ENCODE peak calls at places on chromosomes 13 and 19, in six cellular contexts. F is heart right ventricle, Z is T-helper 2 cell, S is neural progenitor cell, V is ascending aorta, U is AG08396. P is an unnamed sample.
A peak's percentile ranks its signal among the peaks of the same experiment; 100 is the strongest.

GRCh38 chr19:1618157-1619093 is 13.2 kb upstream of the UQCR11 start:
- DNase-seq in F (no peak), V (no peak), Z (no peak), U (peak; percentile 65), S (peak; percentile 44), P (no peak)

GRCh38 chr19:10566658-10567410 is 1.0 kb upstream of the KRI1 start:
- DNase-seq in Z (peak; percentile 88), S (no peak), U (no peak), V (no peak), F (no peak), P (no peak)

GRCh38 chr13:21826214-21827015 is 155.5 kb downstream of the FGF9 start:
- DNase-seq in V (no peak), F (no peak), Z (no peak), S (no peak), U (no peak), P (no peak)

GRCh38 chr19:48926909-48927308 is 6.6 kb upstream of the DHDH start:
- DNase-seq in Z (no peak), F (no peak), U (peak; percentile 83), S (no peak), V (peak; percentile 80), P (peak; percentile 47)

GRCh38 chr13:107799001-107799400 is 416.3 kb downstream of the LIG4 start:
- DNase-seq in Z (no peak), F (no peak), U (no peak), S (no peak), V (no peak), P (peak; percentile 19)

GRCh38 chr19:31185261-31185660 is 164.0 kb downstream of the TSHZ3 start:
- DNase-seq in V (no peak), S (peak; percentile 9), F (no peak), Z (no peak), U (no peak), P (no peak)

GRCh38 chr13:71860547-71861131 is 6.4 kb downstream of the DACH1 start:
- DNase-seq in S (no peak), U (no peak), V (no peak), Z (no peak), F (no peak), P (no peak)

GRCh38 chr13:36530050-36530789 is 97.9 kb downstream of the CCNA1 start:
- DNase-seq in S (peak; percentile 29), Z (no peak), V (no peak), F (no peak), U (no peak), P (no peak)

GRCh38 chr13:45433381-45433790 is 15.2 kb upstream of the SLC25A30 start:
- DNase-seq in V (no peak), S (no peak), F (no peak), U (no peak), Z (no peak), P (no peak)

GRCh38 chr13:46698015-46698414 is 98.9 kb downstream of the ESD start:
- DNase-seq in S (no peak), V (peak; percentile 15), F (peak; percentile 45), Z (no peak), U (no peak), P (no peak)

GRCh38 chr13:28564030-28564429 is 69.1 kb upstream of the FLT1 start:
- DNase-seq in U (no peak), S (no peak), Z (no peak), F (no peak), V (no peak), P (peak; percentile 56)

GRCh38 chr19:46624958-46625661 is at the start of gene PTGIR:
- DNase-seq in V (peak; percentile 72), Z (no peak), U (peak; percentile 81), S (no peak), F (peak; percentile 78), P (no peak)

GRCh38 chr19:10961763-10962536 is 1.1 kb downstream of the SMARCA4 start:
- DNase-seq in F (no peak), Z (no peak), V (no peak), U (peak; percentile 26), S (peak; percentile 75), P (no peak)

GRCh38 chr13:112686364-112686763 is 3.5 kb upstream of the ATP11A start:
- DNase-seq in Z (no peak), S (no peak), V (no peak), U (no peak), F (no peak), P (no peak)

GRCh38 chr13:79398915-79399314 is 7.1 kb downstream of the RBM26 start:
- DNase-seq in Z (no peak), F (no peak), V (no peak), U (peak; percentile 28), S (no peak), P (no peak)

GRCh38 chr19:19384486-19384885 is 21.0 kb upstream of the GATAD2A start:
- DNase-seq in V (no peak), Z (no peak), F (no peak), S (no peak), U (no peak), P (no peak)

GRCh38 chr13:39918837-39919236 is 263.4 kb downstream of the COG6 start:
- DNase-seq in F (no peak), Z (no peak), V (no peak), S (no peak), U (no peak), P (no peak)

GRCh38 chr13:33817843-33818661 is at the start of gene RFC3:
- DNase-seq in S (peak; percentile 89), F (peak; percentile 93), V (peak; percentile 72), U (peak; percentile 93), Z (peak; percentile 81), P (peak; percentile 94)

GRCh38 chr19:45739498-45740439 is 6.5 kb downstream of the MEIOSIN start:
- DNase-seq in V (no peak), S (no peak), Z (no peak), F (no peak), U (no peak), P (no peak)

GRCh38 chr13:76813874-76814273 is 72.3 kb downstream of the KCTD12 start:
- DNase-seq in S (no peak), U (no peak), Z (no peak), F (no peak), V (no peak), P (peak; percentile 15)

GRCh38 chr13:26280822-26281221 is 26.9 kb downstream of the CDK8 start:
- DNase-seq in Z (no peak), S (no peak), U (no peak), V (no peak), F (no peak), P (no peak)